ENCODE peak calls at places on chromosomes 11 and 22, in nine cellular contexts. One of them, this sample, is unnamed.

GRCh38 chr11:2155511-2155910 is 5.5 kb downstream of the INS start:
- DNase-seq in right lobe of liver: no peak
- DNase-seq in tibial artery: no peak
- DNase-seq in tibial nerve: no peak
- DNase-seq in naive thymus-derived CD4-positive, alpha-beta T cell: no peak
- DNase-seq in GM23248: no peak
- DNase-seq in ovary: no peak
- DNase-seq in cardiac muscle cell: no peak
- DNase-seq in A549: no peak
- DNase-seq in this sample: no peak

GRCh38 chr11:103433380-103433779 is 324.2 kb downstream of the DYNC2H1 start:
- DNase-seq in ovary: no peak
- DNase-seq in right lobe of liver: no peak
- DNase-seq in tibial artery: no peak
- DNase-seq in tibial nerve: no peak
- DNase-seq in GM23248: peak; percentile 94
- DNase-seq in A549: peak; percentile 17
- DNase-seq in naive thymus-derived CD4-positive, alpha-beta T cell: no peak
- DNase-seq in cardiac muscle cell: no peak
- DNase-seq in this sample: no peak

GRCh38 chr11:102974552-102975280 is 19.2 kb upstream of the MMP13 start:
- DNase-seq in tibial nerve: no peak
- DNase-seq in cardiac muscle cell: no peak
- DNase-seq in A549: peak; percentile 4
- DNase-seq in naive thymus-derived CD4-positive, alpha-beta T cell: no peak
- DNase-seq in GM23248: peak; percentile 71
- DNase-seq in ovary: no peak
- DNase-seq in right lobe of liver: no peak
- DNase-seq in tibial artery: no peak
- DNase-seq in this sample: no peak

GRCh38 chr22:28051787-28052356 is 132.8 kb upstream of the PITPNB start:
- DNase-seq in GM23248: peak; percentile 72
- DNase-seq in cardiac muscle cell: peak; percentile 77
- DNase-seq in A549: peak; percentile 53
- DNase-seq in tibial artery: peak; percentile 64
- DNase-seq in naive thymus-derived CD4-positive, alpha-beta T cell: peak; percentile 11
- DNase-seq in ovary: peak; percentile 83
- DNase-seq in right lobe of liver: peak; percentile 72
- DNase-seq in tibial nerve: peak; percentile 64
- DNase-seq in this sample: peak; percentile 84

GRCh38 chr11:27472398-27473016 is at the start of gene LGR4:
- DNase-seq in tibial nerve: peak; percentile 81
- DNase-seq in naive thymus-derived CD4-positive, alpha-beta T cell: peak; percentile 68
- DNase-seq in GM23248: peak; percentile 96
- DNase-seq in A549: peak; percentile 96
- DNase-seq in right lobe of liver: peak; percentile 99
- DNase-seq in tibial artery: peak; percentile 97
- DNase-seq in cardiac muscle cell: peak; percentile 98
- DNase-seq in ovary: peak; percentile 90
- DNase-seq in this sample: peak; percentile 97

GRCh38 chr22:19019029-19019678 is 83.1 kb upstream of the PRODH start:
- DNase-seq in ovary: no peak
- DNase-seq in right lobe of liver: no peak
- DNase-seq in naive thymus-derived CD4-positive, alpha-beta T cell: no peak
- DNase-seq in cardiac muscle cell: no peak
- DNase-seq in A549: no peak
- DNase-seq in GM23248: no peak
- DNase-seq in tibial nerve: no peak
- DNase-seq in tibial artery: no peak
- DNase-seq in this sample: no peak

GRCh38 chr11:116185551-116185950 is 587.2 kb downstream of the BUD13 start:
- DNase-seq in A549: no peak
- DNase-seq in tibial artery: no peak
- DNase-seq in cardiac muscle cell: no peak
- DNase-seq in ovary: no peak
- DNase-seq in right lobe of liver: no peak
- DNase-seq in tibial nerve: no peak
- DNase-seq in naive thymus-derived CD4-positive, alpha-beta T cell: no peak
- DNase-seq in GM23248: no peak
- DNase-seq in this sample: no peak

GRCh38 chr11:71489311-71490043 is 36.5 kb downstream of the NADSYN1 start:
- DNase-seq in tibial artery: no peak
- DNase-seq in cardiac muscle cell: no peak
- DNase-seq in right lobe of liver: no peak
- DNase-seq in GM23248: no peak
- DNase-seq in ovary: no peak
- DNase-seq in naive thymus-derived CD4-positive, alpha-beta T cell: no peak
- DNase-seq in A549: peak; percentile 23
- DNase-seq in tibial nerve: no peak
- DNase-seq in this sample: peak; percentile 45

GRCh38 chr11:60077216-60077817 is 11.1 kb upstream of the MS4A2 start:
- DNase-seq in GM23248: no peak
- DNase-seq in A549: no peak
- DNase-seq in right lobe of liver: no peak
- DNase-seq in naive thymus-derived CD4-positive, alpha-beta T cell: no peak
- DNase-seq in cardiac muscle cell: no peak
- DNase-seq in tibial nerve: no peak
- DNase-seq in ovary: no peak
- DNase-seq in tibial artery: no peak
- DNase-seq in this sample: no peak

GRCh38 chr22:18133452-18133851 is 16.5 kb upstream of the USP18 start:
- DNase-seq in A549: no peak
- DNase-seq in naive thymus-derived CD4-positive, alpha-beta T cell: no peak
- DNase-seq in right lobe of liver: peak; percentile 65
- DNase-seq in cardiac muscle cell: no peak
- DNase-seq in tibial nerve: no peak
- DNase-seq in tibial artery: peak; percentile 79
- DNase-seq in GM23248: no peak
- DNase-seq in ovary: no peak
- DNase-seq in this sample: no peak

GRCh38 chr11:118229274-118229847 is 4.5 kb upstream of the JAML start:
- DNase-seq in tibial artery: no peak
- DNase-seq in GM23248: peak; percentile 50
- DNase-seq in cardiac muscle cell: no peak
- DNase-seq in ovary: no peak
- DNase-seq in A549: no peak
- DNase-seq in naive thymus-derived CD4-positive, alpha-beta T cell: no peak
- DNase-seq in tibial nerve: no peak
- DNase-seq in right lobe of liver: no peak
- DNase-seq in this sample: no peak

GRCh38 chr11:23988381-23989006 is 508.4 kb upstream of the LUZP2 start:
- DNase-seq in naive thymus-derived CD4-positive, alpha-beta T cell: no peak
- DNase-seq in tibial artery: no peak
- DNase-seq in cardiac muscle cell: no peak
- DNase-seq in tibial nerve: no peak
- DNase-seq in right lobe of liver: no peak
- DNase-seq in A549: peak; percentile 7
- DNase-seq in ovary: no peak
- DNase-seq in GM23248: peak; percentile 17
- DNase-seq in this sample: no peak

GRCh38 chr22:44154431-44154942 is 26.2 kb upstream of the PARVG start:
- DNase-seq in GM23248: no peak
- DNase-seq in ovary: no peak
- DNase-seq in tibial nerve: no peak
- DNase-seq in A549: no peak
- DNase-seq in tibial artery: no peak
- DNase-seq in cardiac muscle cell: no peak
- DNase-seq in naive thymus-derived CD4-positive, alpha-beta T cell: no peak
- DNase-seq in right lobe of liver: no peak
- DNase-seq in this sample: no peak

GRCh38 chr11:79439430-79439892 is 1.4 kb downstream of the TENM4 start:
- DNase-seq in tibial artery: no peak
- DNase-seq in ovary: peak; percentile 63
- DNase-seq in A549: no peak
- DNase-seq in tibial nerve: no peak
- DNase-seq in cardiac muscle cell: no peak
- DNase-seq in right lobe of liver: no peak
- DNase-seq in naive thymus-derived CD4-positive, alpha-beta T cell: no peak
- DNase-seq in GM23248: peak; percentile 48
- DNase-seq in this sample: no peak

GRCh38 chr22:41772645-41773044 is 27.8 kb upstream of the CCDC134 start:
- DNase-seq in cardiac muscle cell: no peak
- DNase-seq in naive thymus-derived CD4-positive, alpha-beta T cell: no peak
- DNase-seq in A549: peak; percentile 30
- DNase-seq in GM23248: peak; percentile 35
- DNase-seq in tibial artery: no peak
- DNase-seq in right lobe of liver: no peak
- DNase-seq in tibial nerve: no peak
- DNase-seq in ovary: no peak
- DNase-seq in this sample: no peak

GRCh38 chr22:28896611-28897010 is 13.2 kb downstream of the ZNRF3 start:
- DNase-seq in A549: no peak
- DNase-seq in cardiac muscle cell: no peak
- DNase-seq in tibial artery: no peak
- DNase-seq in naive thymus-derived CD4-positive, alpha-beta T cell: no peak
- DNase-seq in GM23248: no peak
- DNase-seq in ovary: no peak
- DNase-seq in tibial nerve: no peak
- DNase-seq in right lobe of liver: no peak
- DNase-seq in this sample: no peak

GRCh38 chr11:119964136-119965025 is 173.5 kb downstream of the TRIM29 start:
- DNase-seq in tibial artery: no peak
- DNase-seq in tibial nerve: no peak
- DNase-seq in GM23248: no peak
- DNase-seq in naive thymus-derived CD4-positive, alpha-beta T cell: no peak
- DNase-seq in ovary: no peak
- DNase-seq in A549: no peak
- DNase-seq in cardiac muscle cell: no peak
- DNase-seq in right lobe of liver: no peak
- DNase-seq in this sample: no peak
- H3K27ac ChIP-seq in tibial artery: no peak overlapping the region
- H3K27ac ChIP-seq in tibial nerve: no peak overlapping the region
- H3K27ac ChIP-seq in GM23248: no peak overlapping the region
- H3K27ac ChIP-seq in naive thymus-derived CD4-positive, alpha-beta T cell: no peak overlapping the region
- H3K27ac ChIP-seq in ovary: no peak overlapping the region
- H3K27ac ChIP-seq in A549: no peak overlapping the region
- H3K27ac ChIP-seq in cardiac muscle cell: no peak overlapping the region
- H3K27ac ChIP-seq in right lobe of liver: no peak overlapping the region
- H3K27ac ChIP-seq in this sample: no peak overlapping the region

GRCh38 chr22:49688516-49689254 is 139.0 kb downstream of the BRD1 start:
- DNase-seq in ovary: no peak
- DNase-seq in tibial nerve: no peak
- DNase-seq in tibial artery: no peak
- DNase-seq in naive thymus-derived CD4-positive, alpha-beta T cell: no peak
- DNase-seq in A549: no peak
- DNase-seq in cardiac muscle cell: no peak
- DNase-seq in right lobe of liver: no peak
- DNase-seq in GM23248: no peak
- DNase-seq in this sample: no peak
- H3K9me3 ChIP-seq in ovary: no peaks in the 10 kb centered on the region
- H3K9me3 ChIP-seq in tibial nerve: no peaks in the 10 kb centered on the region
- H3K9me3 ChIP-seq in tibial artery: no peaks in the 10 kb centered on the region
- H3K9me3 ChIP-seq in naive thymus-derived CD4-positive, alpha-beta T cell: no peaks in the 10 kb centered on the region
- H3K9me3 ChIP-seq in A549: peaks cover 3% of the 10 kb centered on the region
- H3K9me3 ChIP-seq in cardiac muscle cell: no peaks in the 10 kb centered on the region
- H3K9me3 ChIP-seq in right lobe of liver: no peaks in the 10 kb centered on the region
- H3K9me3 ChIP-seq in GM23248: no peaks in the 10 kb centered on the region
- H3K9me3 ChIP-seq in this sample: no peaks in the 10 kb centered on the region

GRCh38 chr11:9571766-9572120 is 1.7 kb upstream of the WEE1 start:
- DNase-seq in right lobe of liver: no peak
- DNase-seq in cardiac muscle cell: no peak
- DNase-seq in ovary: no peak
- DNase-seq in GM23248: no peak
- DNase-seq in tibial nerve: no peak
- DNase-seq in tibial artery: no peak
- DNase-seq in A549: no peak
- DNase-seq in naive thymus-derived CD4-positive, alpha-beta T cell: no peak
- DNase-seq in this sample: no peak

GRCh38 chr11:9571071-9571765 is 2.3 kb upstream of the WEE1 start:
- DNase-seq in A549: no peak
- DNase-seq in tibial nerve: no peak
- DNase-seq in naive thymus-derived CD4-positive, alpha-beta T cell: no peak
- DNase-seq in tibial artery: no peak
- DNase-seq in cardiac muscle cell: no peak
- DNase-seq in ovary: no peak
- DNase-seq in right lobe of liver: no peak
- DNase-seq in GM23248: no peak
- DNase-seq in this sample: no peak

GRCh38 chr11:9568854-9569587 is 4.4 kb upstream of the WEE1 start:
- DNase-seq in ovary: peak; percentile 56
- DNase-seq in cardiac muscle cell: peak; percentile 50
- DNase-seq in naive thymus-derived CD4-positive, alpha-beta T cell: no peak
- DNase-seq in A549: peak; percentile 90
- DNase-seq in tibial nerve: peak; percentile 26
- DNase-seq in right lobe of liver: peak; percentile 93
- DNase-seq in GM23248: peak; percentile 95
- DNase-seq in tibial artery: peak; percentile 73
- DNase-seq in this sample: peak; percentile 83

GRCh38 chr11:9569588-9570164 is 3.8 kb upstream of the WEE1 start:
- DNase-seq in ovary: no peak
- DNase-seq in GM23248: no peak
- DNase-seq in tibial nerve: no peak
- DNase-seq in A549: no peak
- DNase-seq in right lobe of liver: no peak
- DNase-seq in cardiac muscle cell: no peak
- DNase-seq in tibial artery: no peak
- DNase-seq in naive thymus-derived CD4-positive, alpha-beta T cell: no peak
- DNase-seq in this sample: no peak

GRCh38 chr11:9570313-9570712 is 3.2 kb upstream of the WEE1 start:
- DNase-seq in tibial artery: no peak
- DNase-seq in ovary: no peak
- DNase-seq in naive thymus-derived CD4-positive, alpha-beta T cell: no peak
- DNase-seq in cardiac muscle cell: no peak
- DNase-seq in tibial nerve: no peak
- DNase-seq in GM23248: no peak
- DNase-seq in A549: no peak
- DNase-seq in right lobe of liver: no peak
- DNase-seq in this sample: no peak
- H3K4me1 ChIP-seq in tibial artery: peaks cover 50% of the 10 kb centered on the region
- H3K4me1 ChIP-seq in ovary: peaks cover 9% of the 10 kb centered on the region
- H3K4me1 ChIP-seq in naive thymus-derived CD4-positive, alpha-beta T cell: peaks cover 8% of the 10 kb centered on the region
- H3K4me1 ChIP-seq in cardiac muscle cell: peaks cover 31% of the 10 kb centered on the region
- H3K4me1 ChIP-seq in tibial nerve: peaks cover 41% of the 10 kb centered on the region
- H3K4me1 ChIP-seq in GM23248: peaks cover 43% of the 10 kb centered on the region
- H3K4me1 ChIP-seq in A549: peaks cover 57% of the 10 kb centered on the region
- H3K4me1 ChIP-seq in right lobe of liver: no peaks in the 10 kb centered on the region
- H3K4me1 ChIP-seq in this sample: peaks cover 42% of the 10 kb centered on the region

DNA sequence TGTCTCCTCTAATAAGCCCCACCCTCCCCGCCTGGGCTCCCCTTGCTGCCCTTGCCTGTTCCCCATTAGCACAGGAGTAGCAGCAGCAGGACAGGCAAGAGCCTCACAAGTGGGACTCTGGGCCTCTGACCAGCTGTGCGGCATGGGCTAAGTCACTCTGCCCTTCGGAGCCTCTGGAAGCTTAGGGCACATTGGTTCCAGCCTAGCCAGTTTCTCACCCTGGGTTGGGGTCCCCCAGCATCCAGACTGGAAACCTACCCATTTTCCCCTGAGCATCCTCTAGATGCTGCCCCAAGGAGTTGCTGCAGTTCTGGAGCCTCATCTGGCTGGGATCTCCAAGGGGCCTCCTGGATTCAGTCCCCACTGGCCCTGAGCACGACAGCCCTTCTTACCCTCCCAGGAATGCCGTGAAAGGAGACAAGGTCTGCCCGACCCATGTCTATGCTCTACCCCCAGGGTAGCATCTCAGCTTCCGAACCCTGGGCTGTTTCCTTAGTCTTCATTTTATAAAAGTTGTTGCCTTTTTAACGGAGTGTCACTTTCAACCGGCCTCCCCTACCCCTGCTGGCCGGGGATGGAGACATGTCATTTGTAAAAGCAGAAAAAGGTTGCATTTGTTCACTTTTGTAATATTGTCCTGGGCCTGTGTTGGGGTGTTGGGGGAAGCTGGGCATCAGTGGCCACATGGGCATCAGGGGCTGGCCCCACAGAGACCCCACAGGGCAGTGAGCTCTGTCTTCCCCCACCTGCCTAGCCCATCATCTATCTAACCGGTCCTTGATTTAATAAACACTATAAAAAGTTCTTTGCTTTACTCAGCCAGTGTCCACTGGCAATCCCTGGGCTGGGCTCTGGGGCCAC is 14.4 kb downstream of the TSKU start:
- DNase-seq in tibial artery: no peak
- DNase-seq in GM23248: no peak
- DNase-seq in right lobe of liver: peak; percentile 57
- DNase-seq in cardiac muscle cell: no peak
- DNase-seq in A549: no peak
- DNase-seq in tibial nerve: no peak
- DNase-seq in ovary: no peak
- DNase-seq in naive thymus-derived CD4-positive, alpha-beta T cell: no peak
- DNase-seq in this sample: peak; percentile 58
- H3K27ac ChIP-seq in tibial artery: peak overlapping the region; percentile 63
- H3K27ac ChIP-seq in GM23248: no peak overlapping the region
- H3K27ac ChIP-seq in right lobe of liver: peak overlapping the region; percentile 100
- H3K27ac ChIP-seq in cardiac muscle cell: no peak overlapping the region
- H3K27ac ChIP-seq in A549: peak overlapping the region; percentile 85
- H3K27ac ChIP-seq in tibial nerve: no peak overlapping the region
- H3K27ac ChIP-seq in ovary: no peak overlapping the region
- H3K27ac ChIP-seq in naive thymus-derived CD4-positive, alpha-beta T cell: no peak overlapping the region
- H3K27ac ChIP-seq in this sample: no peak overlapping the region

This sample was measured in sigmoid colon.